ENCODE peak calls at places on chromosomes 2 and 18, in six cellular contexts. F is ecto neural progenitor cell; N is SW480; Z is A549; O is activated T-helper 1 cell treated with anti-CD3 and anti-CD28 coated beads, Interleukin-12 subunit alpha, Interleukin-12 subunit beta, Interleukin-2, Interleukin-4 antibody, amounts not matched to agents 30 ng/mL and 10 ng/mL and 1 ng/mL, durations not matched to agents 14 hours and 24 hours and 36 hours; Y is LoVo. Q is an unnamed sample.

GRCh38 chr2:173210270-173211196 is 134.9 kb downstream of the MAP3K20 start:
- DNase-seq in F (no peak), N (peak), Z (peak), O (peak), Y (peak), Q (peak)

GRCh38 chr2:83196225-83196624 is 1262.9 kb downstream of the SUCLG1 start:
- DNase-seq in F (no peak), N (peak), Z (peak), O (no peak), Y (peak), Q (no peak)

GRCh38 chr2:8116661-8117060 is 565.2 kb upstream of the ID2 start:
- DNase-seq in F (no peak), N (no peak), Z (no peak), O (no peak), Y (no peak), Q (no peak)

GRCh38 chr2:169397697-169398096 is 35.4 kb upstream of the LRP2 start:
- DNase-seq in F (no peak), N (peak), Z (peak), O (no peak), Y (no peak), Q (no peak)

GRCh38 chr18:48785091-48785614 is 165.6 kb downstream of the SMAD7 start:
- DNase-seq in F (no peak), N (no peak), Z (no peak), O (no peak), Y (no peak), Q (no peak)

GRCh38 chr18:40249390-40250080 is 1705.5 kb upstream of the PIK3C3 start:
- DNase-seq in F (no peak), N (peak), Z (no peak), O (no peak), Y (no peak), Q (no peak)

GRCh38 chr18:28034567-28034966 is 142.4 kb downstream of the CDH2 start:
- DNase-seq in F (no peak), N (no peak), Z (no peak), O (no peak), Y (no peak), Q (no peak)

GRCh38 chr18:75341267-75341666 is 86.2 kb downstream of the SMIM21 start:
- DNase-seq in F (peak), N (no peak), Z (no peak), O (no peak), Y (no peak), Q (no peak)

GRCh38 chr2:867296-867695 is 83.4 kb upstream of the SNTG2 start:
- DNase-seq in F (no peak), N (no peak), Z (no peak), O (no peak), Y (no peak), Q (no peak)

GRCh38 chr2:18552351-18553077 is 7.9 kb downstream of the RDH14 start:
- DNase-seq in F (no peak), N (no peak), Z (no peak), O (no peak), Y (no peak), Q (no peak)

GRCh38 chr2:38467768-38468463 is 90.8 kb upstream of the ATL2 start:
- DNase-seq in F (no peak), N (no peak), Z (no peak), O (no peak), Y (no peak), Q (no peak)

GRCh38 chr2:25187729-25188350 is 19.5 kb upstream of the POMC start:
- DNase-seq in F (no peak), N (peak), Z (no peak), O (no peak), Y (peak), Q (no peak)

GRCh38 chr2:15704086-15704787 is 112.6 kb downstream of the DDX1 start:
- DNase-seq in F (no peak), N (no peak), Z (no peak), O (no peak), Y (no peak), Q (no peak)

GRCh38 chr2:37886745-37887144 is 38.3 kb upstream of the RMDN2 start:
- DNase-seq in F (no peak), N (peak), Z (no peak), O (no peak), Y (peak), Q (no peak)

GRCh38 chr2:124804014-124804940 is 779.2 kb downstream of the CNTNAP5 start:
- DNase-seq in F (no peak), N (peak), Z (peak), O (no peak), Y (peak), Q (peak)

GRCh38 chr2:67436221-67436620 is 39.1 kb downstream of the ETAA1 start:
- DNase-seq in F (no peak), N (no peak), Z (no peak), O (no peak), Y (no peak), Q (no peak)

GRCh38 chr18:2979027-2979570 is 33.8 kb downstream of the LPIN2 start:
- DNase-seq in F (no peak), N (no peak), Z (no peak), O (no peak), Y (no peak), Q (no peak)

GRCh38 chr2:207768891-207769596 is 662 bp downstream of the FZD5 start:
- DNase-seq in F (no peak), N (peak), Z (peak), O (peak), Y (peak), Q (no peak)

GRCh38 chr2:218285604-218286003 is 6.7 kb downstream of the TMBIM1 start:
- DNase-seq in F (no peak), N (no peak), Z (no peak), O (no peak), Y (no peak), Q (no peak)

GRCh38 chr2:19195681-19196080 is 162.7 kb downstream of the OSR1 start:
- DNase-seq in F (no peak), N (no peak), Z (no peak), O (no peak), Y (no peak), Q (no peak)

GRCh38 chr2:98500561-98500960 is 55.9 kb downstream of the INPP4A start:
- DNase-seq in F (no peak), N (no peak), Z (no peak), O (no peak), Y (no peak), Q (no peak)

GRCh38 chr2:107728586-107728985 is 98.1 kb upstream of the RGPD4 start:
- DNase-seq in F (no peak), N (no peak), Z (no peak), O (no peak), Y (no peak), Q (no peak)

GRCh38 chr18:6414723-6415362 is at the start of gene L3MBTL4:
- DNase-seq in F (peak), N (no peak), Z (no peak), O (no peak), Y (peak), Q (peak)

GRCh38 chr2:62597323-62597722 is 91.3 kb upstream of the TMEM17 start:
- DNase-seq in F (no peak), N (no peak), Z (no peak), O (no peak), Y (no peak), Q (no peak)

GRCh38 chr2:223701761-223702160 is 99.6 kb upstream of the SCG2 start:
- DNase-seq in F (no peak), N (no peak), Z (no peak), O (no peak), Y (no peak), Q (no peak)

GRCh38 chr18:39555511-39555910 is 1989.9 kb upstream of the CELF4 start:
- DNase-seq in F (no peak), N (no peak), Z (no peak), O (no peak), Y (no peak), Q (no peak)

GRCh38 chr2:44825702-44826101 is 115.8 kb upstream of the SIX3 start:
- DNase-seq in F (no peak), N (no peak), Z (no peak), O (no peak), Y (no peak), Q (no peak)

GRCh38 chr2:165440367-165440766 is 29.1 kb upstream of the CSRNP3 start:
- DNase-seq in F (no peak), N (no peak), Z (no peak), O (no peak), Y (no peak), Q (no peak)

Q was measured in NCI-H1930.